ENCODE peak calls at places on chromosomes 5 and 9, in seven cellular contexts. K, R, M, W, B, N and S are unnamed samples.

GRCh38 chr9:130651752-130652151 is 12.6 kb upstream of the PRDM12 start:
- DNase-seq in N (no peak), K (no peak), B (no peak), R (no peak), W (no peak), M (no peak), S (no peak)

GRCh38 chr9:81861644-81862043 is 66.6 kb upstream of the SPATA31D4 start:
- DNase-seq in N (no peak), M (peak; percentile 80), B (no peak), K (no peak), R (no peak), W (no peak), S (no peak)

GRCh38 chr9:136095495-136096058 is 488 bp upstream of the NACC2 start:
- DNase-seq in N (no peak), M (no peak), W (peak; percentile 51), K (no peak), R (no peak), B (no peak), S (no peak)

GRCh38 chr9:10268500-10269485 is 344.0 kb downstream of the PTPRD start:
- DNase-seq in W (no peak), N (peak; percentile 73), R (peak; percentile 64), K (no peak), B (no peak), M (peak; percentile 8), S (no peak)

GRCh38 chr5:142507528-142507927 is 178.4 kb downstream of the FGF1 start:
- DNase-seq in K (no peak), W (no peak), M (no peak), B (no peak), R (no peak), N (no peak), S (no peak)

GRCh38 chr5:55226934-55227737 is at the start of gene MCIDAS:
- DNase-seq in M (no peak), N (peak; percentile 89), K (peak; percentile 51), W (no peak), B (no peak), R (peak; percentile 57), S (no peak)

GRCh38 chr9:26833792-26834191 is 58.8 kb downstream of the CAAP1 start:
- DNase-seq in B (no peak), M (peak; percentile 8), W (no peak), K (no peak), N (peak; percentile 23), R (peak; percentile 31), S (no peak)

GRCh38 chr9:113154936-113155335 is 4.1 kb downstream of the SLC31A2 start:
- DNase-seq in B (no peak), M (no peak), R (no peak), K (no peak), W (no peak), N (no peak), S (no peak)

GRCh38 chr9:128361981-128362646 is 9.1 kb upstream of the URM1 start:
- DNase-seq in M (peak; percentile 77), K (peak; percentile 48), N (peak; percentile 93), W (peak; percentile 79), R (peak; percentile 81), B (peak; percentile 82), S (peak; percentile 58)

GRCh38 chr9:136373300-136374182 is at the start of gene CARD9:
- DNase-seq in R (no peak), N (no peak), K (no peak), W (no peak), B (peak; percentile 76), M (peak; percentile 50), S (no peak)

GRCh38 chr5:164998590-164998989 is 1493.2 kb downstream of the MAT2B start:
- DNase-seq in K (no peak), N (peak; percentile 19), B (no peak), R (no peak), W (no peak), M (no peak), S (no peak)

GRCh38 chr5:138109463-138110265 is 25.8 kb downstream of the WNT8A start:
- DNase-seq in W (no peak), B (no peak), N (no peak), K (no peak), R (no peak), M (peak; percentile 15), S (no peak)

GRCh38 chr9:87878930-87879603 is 3.6 kb upstream of the SPATA31E1 start:
- DNase-seq in W (no peak), R (no peak), B (no peak), K (no peak), M (peak; percentile 72), N (no peak), S (no peak)

GRCh38 chr5:144144956-144145751 is 25.3 kb downstream of the YIPF5 start:
- DNase-seq in M (no peak), K (no peak), W (no peak), R (no peak), N (no peak), B (no peak), S (no peak)

GRCh38 chr5:155311721-155312120 is 298.2 kb downstream of the KIF4B start:
- DNase-seq in B (no peak), M (no peak), K (no peak), N (no peak), W (no peak), R (no peak), S (no peak)

GRCh38 chr9:125986966-125987365 is 239.8 kb downstream of the PBX3 start:
- DNase-seq in W (no peak), K (no peak), M (no peak), B (no peak), N (no peak), R (no peak), S (no peak)

GRCh38 chr5:36607838-36608783 is 1.7 kb downstream of the SLC1A3 start:
- DNase-seq in M (no peak), K (no peak), R (no peak), B (no peak), W (no peak), N (no peak), S (no peak)

GRCh38 chr5:120546922-120547321 is 82.8 kb downstream of the PRR16 start:
- DNase-seq in K (no peak), R (no peak), M (no peak), W (no peak), N (no peak), B (no peak), S (no peak)

GRCh38 chr9:135479469-135480052 is at the start of gene PPP1R26:
- DNase-seq in M (no peak), N (peak; percentile 35), B (no peak), R (peak; percentile 30), W (no peak), K (no peak), S (no peak)

GRCh38 chr9:136669791-136670464 is 7.2 kb downstream of the EGFL7 start:
- DNase-seq in B (no peak), W (no peak), K (no peak), M (no peak), N (no peak), R (no peak), S (no peak)

GRCh38 chr5:56142620-56143431 is 90.3 kb downstream of the ANKRD55 start:
- DNase-seq in B (no peak), W (no peak), N (no peak), R (no peak), K (no peak), M (no peak), S (no peak)

GRCh38 chr5:79269733-79270166 is 33.8 kb downstream of the JMY start:
- DNase-seq in K (no peak), N (no peak), R (no peak), M (no peak), B (no peak), W (no peak), S (no peak)
- TF ChIP-seq CTCF in K (no peak), N (no peak), R (no peak), M (no peak), B (no peak), W (no peak), S (no peak)

GRCh38 chr9:93450817-93451761 is at the start of gene FAM120A:
- DNase-seq in R (peak; percentile 44), K (peak; percentile 68), B (peak; percentile 79), N (peak; percentile 75), W (peak; percentile 80), M (peak; percentile 58), S (peak; percentile 62)

GRCh38 chr9:93452710-93453046 is 703 bp downstream of the FAM120AOS start:
- DNase-seq in M (no peak), W (no peak), N (no peak), K (no peak), B (peak; percentile 45), R (no peak), S (no peak)

GRCh38 chr9:93453047-93453914 is at the start of gene FAM120AOS:
- DNase-seq in W (peak; percentile 91), R (peak; percentile 69), N (peak; percentile 92), B (peak; percentile 93), K (peak; percentile 68), M (peak; percentile 93), S (peak; percentile 77)

GRCh38 chr9:93456022-93456421 is 2.6 kb upstream of the FAM120AOS start:
- DNase-seq in R (no peak), W (no peak), K (no peak), N (no peak), B (no peak), M (no peak), S (no peak)

GRCh38 chr9:93451762-93452709 is 551 bp downstream of the FAM120A start:
- DNase-seq in M (peak; percentile 18), N (peak; percentile 51), W (peak; percentile 64), B (peak; percentile 67), K (peak; percentile 40), R (peak; percentile 40), S (peak; percentile 31)
- TF ChIP-seq CTCF in M (peak; percentile 43), N (no peak), W (peak; percentile 34), B (peak; percentile 48), K (no peak), R (peak; percentile 43), S (no peak)

DNA sequence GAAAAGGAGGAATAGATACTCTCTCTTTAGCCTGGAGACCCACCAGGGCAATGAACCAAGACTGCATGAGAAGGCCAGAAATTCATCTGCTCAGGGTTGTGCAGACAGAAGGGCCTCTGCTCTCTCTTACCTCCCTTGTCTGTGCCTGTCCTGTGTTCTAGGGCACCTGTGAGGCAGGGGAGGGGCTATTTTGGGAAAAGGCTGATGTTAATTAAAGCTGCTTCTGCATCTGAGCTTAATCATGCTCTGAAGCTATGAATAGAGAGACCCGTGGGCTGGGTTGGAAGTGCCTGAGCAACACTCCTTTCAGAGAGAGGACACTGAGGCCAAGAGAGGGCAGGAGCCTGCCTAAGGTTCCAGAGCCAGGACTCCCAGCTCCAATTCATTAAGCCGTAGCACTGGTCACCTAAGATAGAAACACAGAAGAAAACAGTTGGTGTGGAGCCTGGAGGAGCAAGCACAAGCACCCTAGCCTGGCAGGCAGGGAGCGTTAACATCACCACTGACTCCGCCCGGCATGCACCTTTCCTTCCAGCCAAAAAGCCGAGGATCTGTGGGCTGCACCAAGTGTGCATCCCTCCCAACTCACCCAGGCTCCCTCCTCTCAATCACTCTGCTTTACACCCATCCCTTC is 31.4 kb upstream of the STING1 start:
- DNase-seq in K (no peak), B (no peak), R (no peak), W (no peak), M (no peak), N (no peak), S (no peak)
- TF ChIP-seq CTCF in K (no peak), B (peak; percentile 20), R (no peak), W (no peak), M (peak; percentile 60), N (no peak), S (no peak)

DNA sequence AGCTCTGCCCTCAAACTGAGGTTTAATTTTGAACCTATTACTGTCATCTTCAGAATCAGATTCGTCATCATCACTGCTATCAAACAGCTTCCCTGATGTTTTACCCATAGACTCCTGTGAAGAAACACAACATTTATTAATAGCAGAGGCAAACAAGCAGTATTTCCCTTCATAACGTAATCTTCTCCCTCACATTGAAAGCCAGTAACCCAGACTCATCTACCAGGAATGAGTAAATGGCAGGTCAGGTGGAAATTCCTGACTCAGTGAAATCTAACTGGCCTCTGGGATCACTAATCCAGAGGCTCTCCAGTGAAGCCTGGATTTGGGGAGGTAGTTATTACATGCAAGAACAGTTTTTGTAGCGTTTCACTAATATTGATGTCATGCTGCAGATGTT is 14.6 kb downstream of the NOL8 start:
- DNase-seq in N (no peak), K (no peak), W (no peak), M (no peak), B (no peak), R (no peak), S (no peak)
- TF ChIP-seq CTCF in N (no peak), K (no peak), W (no peak), M (no peak), B (no peak), R (no peak), S (no peak)